ENCODE peak calls at places on chromosomes 7 and 10, in nine cellular contexts. One of them, this sample, is unnamed.
A peak's percentile ranks its signal among the peaks of the same experiment; 100 is the strongest.

GRCh38 chr7:24697416-24697815 is 59.8 kb downstream of the GSDME start:
- DNase-seq in pancreas: no peak
- DNase-seq in GM10248: no peak
- DNase-seq in hepatocyte: no peak
- DNase-seq in GM06990: no peak
- DNase-seq in epithelial cell of esophagus: no peak
- DNase-seq in lower lobe of right lung: no peak
- DNase-seq in OCI-LY7: no peak
- DNase-seq in foreskin fibroblast: peak; percentile 16
- DNase-seq in this sample: no peak

GRCh38 chr7:76352193-76352592 is 6.6 kb downstream of the YWHAG start:
- DNase-seq in hepatocyte: no peak
- DNase-seq in OCI-LY7: no peak
- DNase-seq in pancreas: no peak
- DNase-seq in GM10248: peak; percentile 35
- DNase-seq in GM06990: no peak
- DNase-seq in epithelial cell of esophagus: no peak
- DNase-seq in foreskin fibroblast: peak; percentile 16
- DNase-seq in lower lobe of right lung: no peak
- DNase-seq in this sample: peak; percentile 27

GRCh38 chr10:15585303-15585715 is 134.4 kb downstream of the ITGA8 start:
- DNase-seq in foreskin fibroblast: peak; percentile 84
- DNase-seq in lower lobe of right lung: peak; percentile 55
- DNase-seq in pancreas: peak; percentile 4
- DNase-seq in epithelial cell of esophagus: peak; percentile 16
- DNase-seq in GM06990: peak; percentile 12
- DNase-seq in GM10248: peak; percentile 39
- DNase-seq in OCI-LY7: peak; percentile 57
- DNase-seq in hepatocyte: peak; percentile 60
- DNase-seq in this sample: no peak

GRCh38 chr10:21368728-21369425 is 156.6 kb downstream of the SKIDA1 start:
- DNase-seq in hepatocyte: no peak
- DNase-seq in OCI-LY7: no peak
- DNase-seq in GM10248: no peak
- DNase-seq in foreskin fibroblast: no peak
- DNase-seq in lower lobe of right lung: no peak
- DNase-seq in GM06990: no peak
- DNase-seq in epithelial cell of esophagus: peak; percentile 94
- DNase-seq in pancreas: no peak
- DNase-seq in this sample: no peak

GRCh38 chr7:140479062-140479738 is at the start of gene MKRN1:
- DNase-seq in foreskin fibroblast: peak; percentile 97
- DNase-seq in hepatocyte: peak; percentile 98
- DNase-seq in pancreas: peak; percentile 97
- DNase-seq in OCI-LY7: peak; percentile 94
- DNase-seq in GM10248: peak; percentile 95
- DNase-seq in GM06990: peak; percentile 97
- DNase-seq in epithelial cell of esophagus: peak; percentile 97
- DNase-seq in lower lobe of right lung: peak; percentile 98
- DNase-seq in this sample: peak; percentile 98

GRCh38 chr7:83248000-83248399 is 85.3 kb upstream of the PCLO start:
- DNase-seq in GM10248: no peak
- DNase-seq in pancreas: no peak
- DNase-seq in OCI-LY7: no peak
- DNase-seq in lower lobe of right lung: no peak
- DNase-seq in GM06990: no peak
- DNase-seq in hepatocyte: no peak
- DNase-seq in epithelial cell of esophagus: peak; percentile 4
- DNase-seq in foreskin fibroblast: peak; percentile 16
- DNase-seq in this sample: no peak

GRCh38 chr7:54995631-54996340 is 23.0 kb upstream of the EGFR start:
- DNase-seq in GM06990: no peak
- DNase-seq in epithelial cell of esophagus: peak; percentile 92
- DNase-seq in lower lobe of right lung: no peak
- DNase-seq in pancreas: no peak
- DNase-seq in GM10248: peak; percentile 30
- DNase-seq in hepatocyte: peak; percentile 39
- DNase-seq in foreskin fibroblast: peak; percentile 83
- DNase-seq in OCI-LY7: no peak
- DNase-seq in this sample: no peak

GRCh38 chr7:78769551-78770101 is 683.8 kb downstream of the MAGI2 start:
- DNase-seq in GM10248: peak; percentile 26
- DNase-seq in epithelial cell of esophagus: no peak
- DNase-seq in GM06990: peak; percentile 29
- DNase-seq in OCI-LY7: peak; percentile 5
- DNase-seq in hepatocyte: no peak
- DNase-seq in lower lobe of right lung: no peak
- DNase-seq in pancreas: no peak
- DNase-seq in foreskin fibroblast: peak; percentile 47
- DNase-seq in this sample: no peak

GRCh38 chr10:27535312-27535711 is 31.2 kb downstream of the RAB18 start:
- DNase-seq in epithelial cell of esophagus: no peak
- DNase-seq in foreskin fibroblast: no peak
- DNase-seq in GM10248: no peak
- DNase-seq in hepatocyte: no peak
- DNase-seq in GM06990: no peak
- DNase-seq in lower lobe of right lung: no peak
- DNase-seq in pancreas: no peak
- DNase-seq in OCI-LY7: no peak
- DNase-seq in this sample: no peak

GRCh38 chr7:96178581-96178980 is 143.3 kb downstream of the SLC25A13 start:
- DNase-seq in GM10248: no peak
- DNase-seq in hepatocyte: no peak
- DNase-seq in GM06990: no peak
- DNase-seq in OCI-LY7: no peak
- DNase-seq in lower lobe of right lung: no peak
- DNase-seq in pancreas: no peak
- DNase-seq in epithelial cell of esophagus: peak; percentile 90
- DNase-seq in foreskin fibroblast: no peak
- DNase-seq in this sample: no peak

GRCh38 chr10:37226524-37226923 is 101.1 kb downstream of the ANKRD30A start:
- DNase-seq in hepatocyte: no peak
- DNase-seq in epithelial cell of esophagus: no peak
- DNase-seq in pancreas: no peak
- DNase-seq in GM10248: no peak
- DNase-seq in lower lobe of right lung: no peak
- DNase-seq in OCI-LY7: no peak
- DNase-seq in GM06990: no peak
- DNase-seq in foreskin fibroblast: no peak
- DNase-seq in this sample: no peak

GRCh38 chr7:142104550-142105527 is 6.7 kb upstream of the MGAM2 start:
- DNase-seq in hepatocyte: peak; percentile 45
- DNase-seq in GM06990: no peak
- DNase-seq in GM10248: no peak
- DNase-seq in epithelial cell of esophagus: peak; percentile 92
- DNase-seq in lower lobe of right lung: no peak
- DNase-seq in OCI-LY7: no peak
- DNase-seq in pancreas: no peak
- DNase-seq in foreskin fibroblast: no peak
- DNase-seq in this sample: no peak

GRCh38 chr7:151452141-151452571 is 12.2 kb upstream of the CRYGN start:
- DNase-seq in epithelial cell of esophagus: no peak
- DNase-seq in GM06990: no peak
- DNase-seq in GM10248: no peak
- DNase-seq in foreskin fibroblast: no peak
- DNase-seq in OCI-LY7: no peak
- DNase-seq in hepatocyte: no peak
- DNase-seq in lower lobe of right lung: no peak
- DNase-seq in pancreas: no peak
- DNase-seq in this sample: peak; percentile 69

GRCh38 chr10:58435297-58435696 is 50.1 kb downstream of the TFAM start:
- DNase-seq in epithelial cell of esophagus: peak; percentile 95
- DNase-seq in GM06990: no peak
- DNase-seq in foreskin fibroblast: peak; percentile 98
- DNase-seq in GM10248: no peak
- DNase-seq in lower lobe of right lung: no peak
- DNase-seq in pancreas: no peak
- DNase-seq in OCI-LY7: no peak
- DNase-seq in hepatocyte: peak; percentile 23
- DNase-seq in this sample: no peak

GRCh38 chr10:131774618-131775443 is 126.0 kb upstream of the PPP2R2D start:
- DNase-seq in epithelial cell of esophagus: no peak
- DNase-seq in OCI-LY7: no peak
- DNase-seq in lower lobe of right lung: no peak
- DNase-seq in GM10248: no peak
- DNase-seq in GM06990: no peak
- DNase-seq in hepatocyte: no peak
- DNase-seq in foreskin fibroblast: no peak
- DNase-seq in pancreas: no peak
- DNase-seq in this sample: peak; percentile 82

GRCh38 chr10:74763934-74764591 is 62.3 kb upstream of the KAT6B start:
- DNase-seq in hepatocyte: no peak
- DNase-seq in GM06990: no peak
- DNase-seq in foreskin fibroblast: no peak
- DNase-seq in lower lobe of right lung: no peak
- DNase-seq in pancreas: no peak
- DNase-seq in GM10248: no peak
- DNase-seq in OCI-LY7: no peak
- DNase-seq in epithelial cell of esophagus: no peak
- DNase-seq in this sample: no peak

GRCh38 chr7:101669307-101669706 is 40.2 kb upstream of the MYL10 start:
- DNase-seq in GM06990: no peak
- DNase-seq in pancreas: no peak
- DNase-seq in GM10248: no peak
- DNase-seq in OCI-LY7: no peak
- DNase-seq in lower lobe of right lung: no peak
- DNase-seq in foreskin fibroblast: no peak
- DNase-seq in hepatocyte: no peak
- DNase-seq in epithelial cell of esophagus: no peak
- DNase-seq in this sample: no peak
- TF ChIP-seq CTCF in GM06990: peak; percentile 36
- TF ChIP-seq CTCF in pancreas: no peak
- TF ChIP-seq CTCF in GM10248: no peak
- TF ChIP-seq CTCF in OCI-LY7: peak; percentile 67
- TF ChIP-seq CTCF in lower lobe of right lung: peak; percentile 20
- TF ChIP-seq CTCF in foreskin fibroblast: no peak
- TF ChIP-seq CTCF in hepatocyte: no peak
- TF ChIP-seq CTCF in epithelial cell of esophagus: peak; percentile 18
- TF ChIP-seq CTCF in this sample: peak; percentile 58

GRCh38 chr7:113404245-113404644 is 285.9 kb upstream of the SMIM30 start:
- DNase-seq in foreskin fibroblast: no peak
- DNase-seq in epithelial cell of esophagus: peak; percentile 35
- DNase-seq in lower lobe of right lung: no peak
- DNase-seq in pancreas: no peak
- DNase-seq in GM06990: no peak
- DNase-seq in OCI-LY7: peak; percentile 7
- DNase-seq in GM10248: peak; percentile 6
- DNase-seq in hepatocyte: no peak
- DNase-seq in this sample: no peak
- TF ChIP-seq CTCF in foreskin fibroblast: no peak
- TF ChIP-seq CTCF in epithelial cell of esophagus: peak; percentile 49
- TF ChIP-seq CTCF in lower lobe of right lung: no peak
- TF ChIP-seq CTCF in pancreas: no peak
- TF ChIP-seq CTCF in GM06990: peak; percentile 46
- TF ChIP-seq CTCF in OCI-LY7: peak; percentile 76
- TF ChIP-seq CTCF in GM10248: no peak
- TF ChIP-seq CTCF in hepatocyte: no peak
- TF ChIP-seq CTCF in this sample: peak; percentile 45

GRCh38 chr10:103244663-103245271 is 920 bp upstream of the RPEL1 start:
- DNase-seq in epithelial cell of esophagus: peak; percentile 87
- DNase-seq in foreskin fibroblast: peak; percentile 89
- DNase-seq in GM10248: peak; percentile 83
- DNase-seq in GM06990: peak; percentile 26
- DNase-seq in pancreas: peak; percentile 62
- DNase-seq in OCI-LY7: peak; percentile 77
- DNase-seq in hepatocyte: peak; percentile 84
- DNase-seq in lower lobe of right lung: peak; percentile 63
- DNase-seq in this sample: no peak

GRCh38 chr10:103241262-103242011 is 4.2 kb upstream of the RPEL1 start:
- DNase-seq in pancreas: peak; percentile 65
- DNase-seq in GM06990: no peak
- DNase-seq in foreskin fibroblast: peak; percentile 71
- DNase-seq in epithelial cell of esophagus: peak; percentile 96
- DNase-seq in GM10248: no peak
- DNase-seq in OCI-LY7: no peak
- DNase-seq in hepatocyte: peak; percentile 83
- DNase-seq in lower lobe of right lung: peak; percentile 73
- DNase-seq in this sample: no peak

GRCh38 chr10:103246328-103246727 is 641 bp downstream of the RPEL1 start:
- DNase-seq in hepatocyte: no peak
- DNase-seq in foreskin fibroblast: peak; percentile 24
- DNase-seq in GM06990: no peak
- DNase-seq in pancreas: no peak
- DNase-seq in OCI-LY7: no peak
- DNase-seq in GM10248: no peak
- DNase-seq in epithelial cell of esophagus: no peak
- DNase-seq in lower lobe of right lung: no peak
- DNase-seq in this sample: no peak
- TF ChIP-seq CTCF in hepatocyte: no peak
- TF ChIP-seq CTCF in foreskin fibroblast: no peak
- TF ChIP-seq CTCF in GM06990: no peak
- TF ChIP-seq CTCF in pancreas: no peak
- TF ChIP-seq CTCF in OCI-LY7: peak; percentile 8
- TF ChIP-seq CTCF in GM10248: no peak
- TF ChIP-seq CTCF in epithelial cell of esophagus: peak; percentile 26
- TF ChIP-seq CTCF in lower lobe of right lung: no peak
- TF ChIP-seq CTCF in this sample: peak; percentile 41

GRCh38 chr7:135169141-135169935 is 1.2 kb downstream of the CYREN start:
- DNase-seq in GM06990: no peak
- DNase-seq in lower lobe of right lung: no peak
- DNase-seq in hepatocyte: peak; percentile 39
- DNase-seq in foreskin fibroblast: peak; percentile 56
- DNase-seq in epithelial cell of esophagus: peak; percentile 94
- DNase-seq in GM10248: peak; percentile 74
- DNase-seq in pancreas: no peak
- DNase-seq in OCI-LY7: peak; percentile 75
- DNase-seq in this sample: no peak
- TF ChIP-seq CTCF in GM06990: peak; percentile 92
- TF ChIP-seq CTCF in lower lobe of right lung: peak; percentile 42
- TF ChIP-seq CTCF in hepatocyte: peak; percentile 23
- TF ChIP-seq CTCF in foreskin fibroblast: peak; percentile 46
- TF ChIP-seq CTCF in epithelial cell of esophagus: peak; percentile 21
- TF ChIP-seq CTCF in GM10248: peak; percentile 71
- TF ChIP-seq CTCF in pancreas: no peak
- TF ChIP-seq CTCF in OCI-LY7: peak; percentile 86
- TF ChIP-seq CTCF in this sample: peak; percentile 53

GRCh38 chr7:156096806-156097538 is 284.7 kb upstream of the SHH start:
- DNase-seq in GM10248: no peak
- DNase-seq in lower lobe of right lung: no peak
- DNase-seq in OCI-LY7: no peak
- DNase-seq in epithelial cell of esophagus: no peak
- DNase-seq in GM06990: no peak
- DNase-seq in hepatocyte: no peak
- DNase-seq in foreskin fibroblast: no peak
- DNase-seq in pancreas: no peak
- DNase-seq in this sample: no peak
- TF ChIP-seq CTCF in GM10248: no peak
- TF ChIP-seq CTCF in lower lobe of right lung: no peak
- TF ChIP-seq CTCF in OCI-LY7: no peak
- TF ChIP-seq CTCF in epithelial cell of esophagus: no peak
- TF ChIP-seq CTCF in GM06990: no peak
- TF ChIP-seq CTCF in hepatocyte: no peak
- TF ChIP-seq CTCF in foreskin fibroblast: no peak
- TF ChIP-seq CTCF in pancreas: no peak
- TF ChIP-seq CTCF in this sample: no peak

DNA sequence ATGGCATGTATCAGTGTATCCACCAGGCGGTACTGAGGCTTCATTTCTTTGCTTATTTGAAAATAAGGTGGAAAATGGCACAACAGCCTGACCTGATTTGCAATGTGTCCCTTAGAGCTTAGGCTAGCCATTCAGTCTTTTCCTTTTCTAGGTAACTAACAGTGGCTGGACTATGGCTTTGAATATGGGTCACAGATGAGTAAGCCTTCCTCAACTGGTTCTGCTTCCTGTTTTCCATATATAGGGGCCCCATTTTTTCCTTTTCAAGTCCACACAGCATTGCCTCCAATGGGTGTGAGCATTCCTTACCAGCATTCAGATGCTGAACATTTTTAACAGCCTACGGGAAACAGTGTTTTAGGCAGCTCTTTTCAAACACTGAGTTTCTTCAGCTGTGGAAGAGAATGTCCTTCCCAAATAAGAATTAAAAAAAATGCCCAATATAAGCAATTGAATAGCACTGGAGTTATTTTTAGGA is 3.9 kb upstream of the ITGB1 start:
- DNase-seq in lower lobe of right lung: no peak
- DNase-seq in epithelial cell of esophagus: peak; percentile 90
- DNase-seq in pancreas: no peak
- DNase-seq in GM06990: no peak
- DNase-seq in foreskin fibroblast: peak; percentile 92
- DNase-seq in hepatocyte: peak; percentile 38
- DNase-seq in GM10248: no peak
- DNase-seq in OCI-LY7: peak; percentile 58
- DNase-seq in this sample: no peak
- TF ChIP-seq CTCF in lower lobe of right lung: no peak
- TF ChIP-seq CTCF in epithelial cell of esophagus: peak; percentile 42
- TF ChIP-seq CTCF in pancreas: no peak
- TF ChIP-seq CTCF in GM06990: no peak
- TF ChIP-seq CTCF in foreskin fibroblast: no peak
- TF ChIP-seq CTCF in hepatocyte: no peak
- TF ChIP-seq CTCF in GM10248: no peak
- TF ChIP-seq CTCF in OCI-LY7: peak; percentile 41
- TF ChIP-seq CTCF in this sample: peak; percentile 63

This sample was measured in chondrocyte.